ENCODE peak calls at places on chromosomes 6 and 20, in eight cellular contexts. D, H, A, N, E, B, L and Y are unnamed samples.

GRCh38 chr6:11123978-11124377 is 12.5 kb upstream of the ERVFRD-1 start:
- DNase-seq in N (no peak), A (no peak), L (no peak), D (no peak), B (no peak), H (no peak), E (no peak), Y (no peak)

GRCh38 chr6:72647489-72647888 is 25.6 kb downstream of the KCNQ5 start:
- DNase-seq in B (no peak), N (no peak), E (no peak), A (no peak), H (no peak), D (no peak), L (no peak), Y (no peak)

GRCh38 chr6:169959129-169960002 is 207.9 kb downstream of the ERMARD start:
- DNase-seq in B (no peak), H (peak), D (no peak), E (no peak), N (no peak), A (no peak), L (no peak), Y (no peak)

GRCh38 chr20:59151820-59152219 is 11.8 kb upstream of the ZNF831 start:
- DNase-seq in H (no peak), D (no peak), L (no peak), N (no peak), B (no peak), E (no peak), A (no peak), Y (no peak)

GRCh38 chr6:54801669-54802068 is 44.9 kb upstream of the FAM83B start:
- DNase-seq in N (peak), A (peak), E (peak), L (no peak), B (peak), H (no peak), D (peak), Y (no peak)

GRCh38 chr6:4794140-4794707 is 18.0 kb downstream of the CDYL start:
- DNase-seq in N (no peak), E (no peak), L (no peak), H (no peak), B (no peak), D (no peak), A (no peak), Y (no peak)

GRCh38 chr6:159044899-159045727 is at the start of gene TAGAP:
- DNase-seq in A (no peak), L (peak), H (no peak), E (peak), D (peak), N (no peak), B (peak), Y (peak)

GRCh38 chr6:19463250-19463649 is 373.9 kb upstream of the ID4 start:
- DNase-seq in B (no peak), A (no peak), H (no peak), D (no peak), E (no peak), N (no peak), L (no peak), Y (no peak)

GRCh38 chr6:13534536-13534935 is 39.9 kb upstream of the SIRT5 start:
- DNase-seq in N (no peak), B (no peak), H (no peak), E (no peak), A (no peak), L (no peak), D (no peak), Y (no peak)

GRCh38 chr6:139443226-139444112 is 69.0 kb upstream of the CITED2 start:
- DNase-seq in H (no peak), A (no peak), N (no peak), E (peak), D (no peak), L (no peak), B (peak), Y (no peak)

GRCh38 chr6:139448094-139448649 is 73.7 kb upstream of the CITED2 start:
- DNase-seq in N (no peak), A (no peak), H (no peak), D (no peak), E (peak), B (peak), L (no peak), Y (no peak)

GRCh38 chr6:139446768-139447167 is 72.3 kb upstream of the CITED2 start:
- DNase-seq in B (no peak), H (no peak), L (no peak), E (no peak), A (no peak), D (no peak), N (no peak), Y (no peak)

GRCh38 chr6:139448998-139449610 is 74.7 kb upstream of the CITED2 start:
- DNase-seq in B (no peak), L (no peak), N (no peak), H (no peak), A (no peak), D (no peak), E (no peak), Y (no peak)

GRCh38 chr6:139446104-139446715 is 71.8 kb upstream of the CITED2 start:
- DNase-seq in L (no peak), B (no peak), E (no peak), D (no peak), A (no peak), N (no peak), H (no peak), Y (no peak)
- H3K4me3 ChIP-seq in L (no peak), B (no peak), E (no peak), D (no peak), A (no peak), N (no peak), H (no peak), Y (no peak)

DNA sequence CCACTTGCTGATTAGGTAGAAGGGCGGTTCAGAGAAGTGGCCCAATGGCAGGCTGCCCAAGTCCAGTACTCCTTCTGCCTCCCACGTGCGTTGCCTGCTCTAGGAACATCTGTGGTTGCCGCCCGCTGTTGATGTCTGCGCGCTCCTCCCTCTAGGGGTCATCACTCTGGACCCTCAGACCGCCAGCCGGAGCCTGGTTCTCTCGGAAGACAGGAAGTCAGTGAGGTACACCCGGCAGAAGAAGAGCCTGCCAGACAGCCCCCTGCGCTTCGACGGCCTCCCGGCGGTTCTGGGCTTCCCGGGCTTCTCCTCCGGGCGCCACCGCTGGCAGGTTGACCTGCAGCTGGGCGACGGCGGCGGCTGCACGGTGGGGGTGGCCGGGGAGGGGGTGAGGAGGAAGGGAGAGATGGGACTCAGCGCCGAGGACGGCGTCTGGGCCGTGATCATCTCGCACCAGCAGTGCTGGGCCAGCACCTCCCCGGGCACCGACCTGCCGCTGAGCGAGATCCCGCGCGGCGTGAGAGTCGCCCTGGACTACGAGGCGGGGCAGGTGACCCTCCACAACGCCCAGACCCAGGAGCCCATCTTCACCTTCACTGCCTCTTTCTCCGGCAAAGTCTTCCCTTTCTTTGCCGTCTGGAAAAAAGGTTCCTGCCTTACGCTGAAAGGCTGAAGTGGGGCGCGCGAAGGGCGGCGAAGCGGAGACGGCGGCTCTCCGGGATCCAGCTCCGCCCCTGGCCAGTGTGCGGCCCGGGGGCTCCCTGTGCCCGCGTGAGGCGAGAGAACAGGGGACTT is 8.5 kb downstream of the TRIM15 start:
- DNase-seq in H (no peak), D (peak), E (no peak), A (no peak), L (no peak), N (no peak), B (no peak), Y (peak)
- TF ChIP-seq CTCF in H (no peak), D (no peak), E (peak), A (no peak), L (no peak), N (no peak), B (no peak), Y (no peak)

GRCh38 chr20:64201653-64202052 is 37.4 kb downstream of the MYT1 start:
- DNase-seq in N (no peak), H (no peak), L (no peak), E (no peak), D (no peak), A (no peak), B (no peak), Y (no peak)
- H3K4me3 ChIP-seq in N (no peak), H (no peak), L (no peak), E (no peak), D (no peak), A (no peak), B (no peak), Y (no peak)

DNA sequence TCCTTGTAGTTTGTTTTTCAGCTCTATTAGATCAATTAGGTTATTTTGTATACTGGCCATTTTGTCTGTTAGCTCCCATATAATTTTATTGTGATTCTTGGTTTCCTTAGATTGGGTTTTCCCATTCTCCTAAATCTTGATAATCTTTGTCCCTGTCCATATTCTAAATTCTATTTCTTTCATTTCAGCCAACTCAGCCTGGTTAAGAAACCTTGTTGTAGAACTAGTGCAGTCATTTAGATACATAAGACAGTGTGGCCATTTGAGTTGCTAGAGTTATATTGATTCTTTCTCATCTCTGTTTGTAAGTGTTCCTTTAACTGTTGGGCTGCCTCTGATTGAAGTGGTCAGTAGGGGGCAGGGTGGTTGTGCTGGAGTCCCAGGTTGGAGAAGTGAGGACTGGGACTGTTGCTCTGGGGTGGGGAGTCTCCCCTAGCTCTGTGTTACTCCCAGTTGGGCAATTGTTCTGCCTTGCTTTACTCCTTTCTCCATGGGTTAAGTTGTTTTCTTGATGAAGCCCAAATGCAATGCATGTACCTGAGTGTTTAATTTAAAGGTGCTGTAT is 98.8 kb upstream of the NRN1 start:
- DNase-seq in A (no peak), D (no peak), L (no peak), H (no peak), E (no peak), N (no peak), B (no peak), Y (no peak)
- TF ChIP-seq CTCF in A (peak), D (no peak), L (no peak), H (no peak), E (peak), N (no peak), B (no peak), Y (no peak)

DNA sequence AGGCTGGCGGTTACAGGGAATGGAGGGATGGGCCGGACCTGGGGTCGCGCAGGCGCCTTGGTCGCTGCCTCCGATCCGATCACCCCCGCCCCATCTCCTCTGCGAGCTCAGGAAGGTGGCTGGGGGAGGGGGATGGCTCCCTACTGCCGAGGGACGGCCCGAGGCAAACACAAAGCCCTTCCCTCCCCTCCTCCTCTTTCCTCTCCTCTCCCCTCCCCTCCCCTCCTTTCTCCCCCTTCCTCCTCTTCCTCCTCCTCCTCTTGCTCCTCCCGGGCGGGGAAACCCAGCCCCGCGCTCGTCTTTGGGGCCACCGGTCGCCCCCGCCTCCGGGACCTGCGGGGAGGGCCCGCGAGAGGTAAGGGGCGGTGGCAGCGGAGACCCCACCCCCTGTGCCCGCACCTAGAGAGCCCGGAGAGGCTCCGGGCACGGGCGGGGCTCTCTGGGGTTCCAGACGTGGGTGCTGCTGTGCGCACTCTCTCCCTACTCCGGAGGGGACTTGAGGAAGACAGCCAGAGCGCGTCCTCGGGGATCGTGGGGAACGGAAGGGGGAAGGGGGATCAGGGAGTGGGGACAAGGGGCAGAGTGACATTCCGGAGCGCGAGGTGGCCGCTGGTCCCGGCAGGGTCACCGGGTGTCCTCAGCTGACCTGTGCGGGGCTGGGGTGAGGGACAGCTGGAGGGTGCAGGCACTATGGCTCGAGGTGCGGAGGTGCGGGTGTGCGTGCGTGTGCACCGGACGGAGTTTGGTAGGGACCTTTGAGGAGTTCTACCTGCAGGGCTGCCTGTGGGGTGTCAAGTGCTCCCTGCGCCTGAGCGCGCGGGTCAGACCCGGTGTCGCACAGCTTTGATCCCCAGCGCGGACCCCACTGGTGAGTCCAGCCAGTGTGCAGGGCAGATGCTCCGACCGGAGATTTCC is at the start of gene RIN2:
- DNase-seq in L (peak), D (peak), E (peak), H (peak), A (peak), N (peak), B (peak), Y (peak)
- H3K4me3 ChIP-seq in L (peak), D (peak), E (peak), H (peak), A (peak), N (peak), B (peak), Y (peak)

GRCh38 chr6:31898200-31899011 is 908 bp upstream of the EHMT2 start:
- DNase-seq in H (no peak), E (peak), D (no peak), L (no peak), B (peak), N (no peak), A (no peak), Y (no peak)
- TF ChIP-seq CTCF in H (no peak), E (no peak), D (no peak), L (no peak), B (no peak), N (no peak), A (peak), Y (no peak)

GRCh38 chr6:3405679-3406078 is 51.2 kb downstream of the SLC22A23 start:
- DNase-seq in A (no peak), B (peak), H (no peak), E (peak), N (no peak), L (no peak), D (peak), Y (no peak)
- H3K4me3 ChIP-seq in A (no peak), B (no peak), H (no peak), E (no peak), N (no peak), L (no peak), D (no peak), Y (no peak)

GRCh38 chr6:107080036-107080435 is 35.3 kb downstream of the BEND3 start:
- DNase-seq in L (no peak), H (no peak), N (no peak), B (peak), A (no peak), D (no peak), E (no peak), Y (no peak)
- TF ChIP-seq CTCF in L (no peak), H (no peak), N (peak), B (peak), A (peak), D (peak), E (peak), Y (no peak)

DNA sequence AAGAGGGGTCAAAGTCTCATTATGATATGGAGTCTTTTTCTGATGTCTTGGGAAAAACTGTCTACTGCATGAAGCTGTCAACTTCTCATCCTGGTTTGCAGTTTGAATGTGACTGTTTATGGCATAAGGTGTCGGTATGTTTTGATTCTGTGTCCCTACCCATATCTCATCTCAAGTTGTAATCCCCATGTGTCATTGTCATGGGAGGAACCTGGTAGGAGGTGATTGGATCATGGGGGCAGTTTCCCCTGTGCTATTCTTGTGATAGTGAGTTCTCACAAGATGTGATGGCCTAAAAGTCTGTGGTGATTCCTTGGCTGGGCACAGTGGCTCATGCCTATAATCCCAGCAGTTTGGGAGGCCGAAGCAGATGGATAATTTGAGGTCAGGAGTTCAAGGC is 47.6 kb downstream of the MRAP2 start:
- DNase-seq in B (no peak), A (no peak), H (no peak), D (no peak), N (no peak), L (no peak), E (no peak), Y (no peak)
- H3K4me3 ChIP-seq in B (no peak), A (no peak), H (no peak), D (no peak), N (no peak), L (no peak), E (no peak), Y (no peak)